ENCODE peak calls at places on chromosome 17, in eight cellular contexts. B is breast epithelium; Z is A673; T is effector CD4-positive, alpha-beta T cell; X is HFF-Myc; L is stimulated activated CD4-positive, alpha-beta T cell treated with anti-CD3 and anti-CD28 coated beads, Interleukin-1b, Interleukin-23, amount 100 ng/mL, for 24 hours; M is A549; P is activated effector memory CD4-positive, alpha-beta T cell treated with Interleukin-2 at 50 U/mL for 16 hours. R is an unnamed sample.

GRCh38 chr17:63516910-63517824 is 6.0 kb upstream of the KCNH6 start:
- DNase-seq in X (no peak), Z (no peak), B (no peak), M (peak), T (no peak), L (no peak), P (no peak), R (no peak)

GRCh38 chr17:18332909-18333489 is 17.9 kb downstream of the SMCR8 start:
- DNase-seq in L (no peak), X (no peak), M (no peak), T (no peak), P (no peak), Z (no peak), B (no peak), R (no peak)

GRCh38 chr17:80109713-80110446 is 8.5 kb downstream of the GAA start:
- DNase-seq in X (no peak), P (no peak), M (no peak), Z (no peak), L (no peak), T (no peak), B (peak), R (no peak)

GRCh38 chr17:67608691-67609090 is 109.0 kb upstream of the NOL11 start:
- DNase-seq in T (no peak), P (no peak), L (no peak), B (no peak), X (no peak), Z (no peak), M (no peak), R (no peak)

GRCh38 chr17:50768348-50768761 is 1.0 kb upstream of the ANKRD40CL start:
- DNase-seq in Z (no peak), T (no peak), X (no peak), M (peak), B (peak), L (no peak), P (no peak), R (no peak)

GRCh38 chr17:5780476-5780875 is 196.2 kb upstream of the NLRP1 start:
- DNase-seq in Z (peak), P (no peak), B (no peak), M (no peak), T (no peak), X (peak), L (no peak), R (no peak)

GRCh38 chr17:82752371-82753200 is 721 bp downstream of the TBCD start:
- DNase-seq in P (no peak), Z (peak), L (no peak), X (no peak), T (peak), M (peak), B (no peak), R (no peak)

GRCh38 chr17:73429440-73430164 is 117.8 kb upstream of the CDC42EP4 start:
- DNase-seq in M (peak), T (peak), Z (peak), X (peak), B (peak), P (peak), L (peak), R (peak)

GRCh38 chr17:49646391-49647255 is 31.3 kb downstream of the SPOP start:
- DNase-seq in T (no peak), M (no peak), P (no peak), L (no peak), X (peak), B (no peak), Z (peak), R (no peak)

GRCh38 chr17:64736804-64737492 is 74.8 kb upstream of the SMURF2 start:
- DNase-seq in X (no peak), M (no peak), P (peak), T (peak), Z (peak), B (no peak), L (no peak), R (no peak)

GRCh38 chr17:31099051-31099450 is 4.3 kb downstream of the NF1 start:
- DNase-seq in L (no peak), T (no peak), Z (no peak), B (no peak), X (no peak), M (no peak), P (no peak), R (no peak)

GRCh38 chr17:54898576-54898975 is 2.1 kb upstream of the TOM1L1 start:
- DNase-seq in T (no peak), P (no peak), B (no peak), Z (no peak), M (no peak), L (no peak), X (no peak), R (peak)